ENCODE peak calls at places on chromosomes 7 and 10, in nine cellular contexts. A is CD8-positive, alpha-beta T cell; L is body of pancreas; T is heart right ventricle; Y is hepatocyte; K is HepG2; B is cardiac muscle cell; O is CD8-positive, alpha-beta memory T cell; N is adrenal gland. R is an unnamed sample. For H3K27me3, the result is how much of the 10 kb centered on the place peaks cover.

GRCh38 chr10:98673156-98673765 is 226.5 kb upstream of the HPS1 start:
- DNase-seq in A (no peak), L (no peak), T (no peak), Y (no peak), K (no peak), B (no peak), O (no peak), N (no peak), R (no peak)

GRCh38 chr10:50224330-50224952 is 26.9 kb downstream of the ASAH2 start:
- DNase-seq in A (no peak), L (peak), T (no peak), Y (peak), K (peak), B (peak), O (peak), N (peak), R (peak)

GRCh38 chr7:391961-392524 is 102.1 kb downstream of the FOXL3 start:
- DNase-seq in A (no peak), L (no peak), T (no peak), Y (no peak), K (no peak), B (no peak), O (no peak), N (no peak), R (no peak)

GRCh38 chr7:142560166-142560565 is 189.1 kb upstream of the PRSS1 start:
- DNase-seq in A (no peak), L (no peak), T (no peak), Y (no peak), K (no peak), B (no peak), O (no peak), N (no peak), R (no peak)

GRCh38 chr10:133124357-133125211 is 35.4 kb upstream of the KNDC1 start:
- DNase-seq in A (no peak), L (peak), T (no peak), Y (peak), K (no peak), B (peak), O (no peak), N (peak), R (peak)

GRCh38 chr7:17289074-17289665 is 9.3 kb upstream of the AHR start:
- DNase-seq in A (no peak), L (peak), T (peak), Y (peak), K (no peak), B (peak), O (no peak), N (peak), R (no peak)

GRCh38 chr10:128560993-128561392 is 434.8 kb upstream of the MKI67 start:
- DNase-seq in A (no peak), L (no peak), T (no peak), Y (no peak), K (no peak), B (no peak), O (no peak), N (no peak), R (no peak)

GRCh38 chr10:117684673-117685211 is 142.2 kb downstream of the EMX2 start:
- DNase-seq in A (no peak), L (peak), T (peak), Y (peak), K (no peak), B (peak), O (no peak), N (no peak), R (no peak)

GRCh38 chr10:123821136-123821535 is 70.5 kb downstream of the CPXM2 start:
- DNase-seq in A (no peak), L (no peak), T (no peak), Y (no peak), K (no peak), B (no peak), O (no peak), N (no peak), R (no peak)

GRCh38 chr10:44960482-44961230 is 1.1 kb downstream of the RASSF4 start:
- DNase-seq in A (no peak), L (no peak), T (peak), Y (no peak), K (peak), B (no peak), O (no peak), N (no peak), R (no peak)

GRCh38 chr10:794382-794956 is 105.0 kb upstream of the DIP2C start:
- DNase-seq in A (no peak), L (peak), T (no peak), Y (no peak), K (peak), B (peak), O (no peak), N (no peak), R (peak)

GRCh38 chr10:50501478-50501877 is 122.3 kb downstream of the SGMS1 start:
- DNase-seq in A (no peak), L (no peak), T (no peak), Y (no peak), K (peak), B (peak), O (no peak), N (no peak), R (no peak)

GRCh38 chr7:48011952-48012351 is 17.0 kb downstream of the SUN3 start:
- DNase-seq in A (no peak), L (no peak), T (no peak), Y (no peak), K (no peak), B (peak), O (no peak), N (no peak), R (no peak)

GRCh38 chr7:98823226-98823625 is 46.6 kb downstream of the TMEM130 start:
- DNase-seq in A (no peak), L (no peak), T (no peak), Y (no peak), K (no peak), B (no peak), O (no peak), N (no peak), R (no peak)

GRCh38 chr10:86355571-86356038 is 11.0 kb downstream of the GRID1 start:
- DNase-seq in A (no peak), L (peak), T (peak), Y (no peak), K (no peak), B (no peak), O (no peak), N (peak), R (no peak)

GRCh38 chr10:29479081-29479917 is 155.5 kb downstream of the SVIL start:
- DNase-seq in A (peak), L (no peak), T (no peak), Y (no peak), K (no peak), B (no peak), O (no peak), N (no peak), R (no peak)

GRCh38 chr10:50033481-50033880 is 34.3 kb upstream of the WASHC2A start:
- DNase-seq in A (no peak), L (no peak), T (no peak), Y (no peak), K (no peak), B (peak), O (no peak), N (no peak), R (no peak)

GRCh38 chr10:5498791-5499492 is 428 bp downstream of the CALML5 start:
- DNase-seq in A (no peak), L (peak), T (no peak), Y (no peak), K (no peak), B (no peak), O (no peak), N (no peak), R (no peak)

GRCh38 chr7:2819161-2819953 is 24.8 kb downstream of the GNA12 start:
- DNase-seq in A (no peak), L (peak), T (no peak), Y (no peak), K (no peak), B (no peak), O (no peak), N (no peak), R (no peak)

GRCh38 chr7:101940830-101941229 is 123.4 kb downstream of the CUX1 start:
- DNase-seq in A (no peak), L (peak), T (no peak), Y (peak), K (no peak), B (no peak), O (no peak), N (no peak), R (no peak)
- H3K27me3 ChIP-seq in A (under half), L (under half), T (under half), Y (under half), K (under half), B (under half), O (under half), N (under half), R (under half)

DNA sequence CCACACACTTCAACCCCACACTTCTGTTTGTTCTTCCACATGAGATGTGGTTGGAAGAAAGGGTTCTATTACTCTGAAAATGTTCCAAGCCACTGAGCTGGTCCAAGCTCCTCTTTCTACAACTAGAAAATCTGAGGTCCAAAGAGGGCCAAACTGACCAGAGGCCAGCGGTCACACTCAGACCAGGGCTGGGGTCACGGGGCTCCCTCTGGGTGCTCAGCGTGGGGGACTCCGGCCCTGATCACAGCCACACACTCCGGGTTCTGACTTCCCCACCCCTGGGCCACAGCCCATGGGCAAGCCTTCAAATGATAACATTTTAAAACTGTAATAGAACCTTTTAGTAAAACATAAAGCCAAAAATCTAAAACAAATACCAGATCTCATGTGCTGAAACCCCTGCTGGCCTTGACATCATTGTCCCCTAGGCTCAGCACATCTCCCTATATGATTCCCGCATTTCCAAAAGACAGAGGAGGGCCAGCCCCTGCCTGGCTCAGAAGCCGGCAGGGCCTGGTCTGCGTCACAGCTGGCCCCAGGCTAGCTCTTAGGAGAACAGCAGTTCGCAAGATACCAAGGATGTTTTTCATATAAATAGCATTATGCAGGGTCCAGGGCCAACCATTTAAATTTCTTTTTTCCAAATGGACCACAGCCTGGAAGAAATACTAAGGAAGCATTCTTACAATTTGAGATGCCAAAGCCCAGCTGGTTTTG is 3.3 kb downstream of the CRYGN start:
- DNase-seq in A (no peak), L (no peak), T (no peak), Y (peak), K (no peak), B (peak), O (no peak), N (no peak), R (peak)
- H3K27me3 ChIP-seq in A (under half), L (under half), T (under half), Y (under half), K (half or more), B (under half), O (under half), N (under half), R (under half)

DNA sequence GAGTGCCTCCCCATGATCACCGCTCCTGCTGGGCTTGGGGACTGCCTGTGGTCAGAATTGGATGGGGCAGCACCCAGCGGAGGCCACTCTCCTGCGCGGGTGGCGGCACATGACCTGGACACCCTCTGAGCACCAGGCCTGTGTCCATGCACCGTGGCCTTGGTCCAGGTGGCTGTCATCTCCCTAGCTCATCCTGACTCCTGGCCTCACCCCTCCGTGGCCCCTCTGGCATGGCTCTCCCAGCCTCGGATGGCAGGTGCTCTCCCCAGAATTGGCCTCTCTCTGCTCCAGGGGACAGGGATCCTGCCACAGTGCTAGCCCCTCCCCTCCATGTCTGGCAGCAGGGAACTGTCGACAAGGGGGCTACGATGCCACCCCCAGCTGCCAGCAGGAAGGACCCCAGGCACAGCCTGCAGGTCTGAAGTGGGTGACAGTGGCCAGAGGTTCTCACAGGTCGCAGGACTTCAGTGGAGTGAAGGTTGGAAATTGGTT is 37.2 kb upstream of the BTBD16 start:
- DNase-seq in A (no peak), L (no peak), T (peak), Y (no peak), K (no peak), B (no peak), O (no peak), N (no peak), R (peak)
- H3K27me3 ChIP-seq in A (under half), L (under half), T (under half), Y (under half), K (under half), B (under half), O (under half), N (under half), R (under half)

DNA sequence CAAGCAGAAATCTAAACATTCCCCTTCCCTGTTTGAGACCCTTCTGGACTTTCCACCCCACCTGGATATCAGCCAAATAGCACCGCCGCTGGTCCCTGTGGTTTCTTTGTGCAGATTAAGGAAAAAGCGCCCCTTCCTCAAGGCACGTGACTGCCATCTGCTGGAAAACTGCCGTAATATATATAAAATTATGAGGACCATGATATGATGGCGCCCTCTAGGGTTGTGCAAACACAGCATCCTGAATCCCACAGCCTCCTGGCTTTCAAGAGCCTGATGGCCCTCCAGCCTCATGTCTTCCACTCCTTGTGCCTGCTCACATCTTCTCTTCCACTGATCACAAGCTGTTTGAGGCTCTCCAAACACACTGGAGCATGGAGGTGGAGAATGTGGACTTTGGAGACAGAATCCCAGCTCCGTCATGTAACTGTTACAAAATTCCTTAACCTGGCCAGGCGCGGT is 121.3 kb downstream of the MYL10 start:
- DNase-seq in A (no peak), L (peak), T (no peak), Y (peak), K (peak), B (peak), O (no peak), N (peak), R (peak)
- H3K27me3 ChIP-seq in A (under half), L (under half), T (under half), Y (under half), K (under half), B (under half), O (under half), N (under half), R (under half)

DNA sequence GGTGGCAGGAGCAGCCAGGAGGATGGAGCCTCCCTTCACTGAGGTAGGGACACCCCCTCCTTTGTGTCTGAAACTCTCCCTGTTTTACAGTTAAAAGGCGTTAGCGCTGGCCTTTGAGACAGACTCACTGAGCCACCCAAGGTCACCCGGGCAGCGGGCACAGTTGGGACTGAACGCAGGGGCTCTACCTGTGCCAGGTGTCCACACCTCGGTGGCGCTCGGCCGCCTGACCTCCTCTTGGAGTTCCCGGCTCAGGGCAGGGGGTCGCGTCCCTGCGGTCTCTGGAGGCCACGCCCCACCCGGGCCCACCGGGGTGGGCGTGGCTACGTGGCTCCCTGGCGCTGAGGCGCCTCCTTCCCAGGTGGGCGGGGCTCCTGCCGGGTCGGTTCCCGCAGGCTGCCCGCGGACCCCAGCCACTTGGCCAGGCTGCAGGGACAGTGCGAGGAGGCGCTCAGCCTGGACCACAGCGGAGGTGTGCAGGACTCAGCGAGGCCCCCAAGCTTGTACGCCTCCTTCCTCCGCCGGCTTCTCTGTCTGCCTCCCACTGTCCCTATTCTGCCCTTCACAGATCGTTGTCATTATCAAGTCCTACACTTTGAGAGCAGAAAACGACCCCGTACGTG is 39.9 kb upstream of the LEP start:
- DNase-seq in A (peak), L (peak), T (no peak), Y (peak), K (no peak), B (no peak), O (no peak), N (no peak), R (peak)
- H3K27me3 ChIP-seq in A (under half), L (under half), T (half or more), Y (under half), K (half or more), B (half or more), O (under half), N (under half), R (under half)

GRCh38 chr7:117445206-117445605 is 17.9 kb upstream of the ASZ1 start:
- DNase-seq in A (no peak), L (no peak), T (no peak), Y (peak), K (no peak), B (no peak), O (no peak), N (no peak), R (no peak)
- H3K27me3 ChIP-seq in A (under half), L (under half), T (under half), Y (under half), K (under half), B (under half), O (under half), N (under half), R (under half)

R was measured in BE2C.